ENCODE peak calls at places on chromosomes 12 and 14, in four cellular contexts. Y is HCT116, U is K562, M is GM12878. A is an unnamed sample.

GRCh38 chr14:101477648-101478047 is 83.6 kb upstream of the DIO3 start:
- DNase-seq in Y (no peak), U (no peak), M (no peak), A (no peak)

GRCh38 chr14:74514471-74514932 is 20.9 kb downstream of the ISCA2 start:
- DNase-seq in Y (no peak), U (no peak), M (no peak), A (no peak)

GRCh38 chr12:119791453-119791852 is 85.7 kb downstream of the CIT start:
- DNase-seq in Y (no peak), U (no peak), M (no peak), A (no peak)

GRCh38 chr14:99261916-99262787 is 9.8 kb downstream of the BCL11B start:
- DNase-seq in Y (no peak), U (no peak), M (no peak), A (no peak)

GRCh38 chr14:64995291-64995690 is 8.6 kb downstream of the FNTB start:
- DNase-seq in Y (no peak), U (no peak), M (no peak), A (no peak)

GRCh38 chr14:93049867-93050331 is 65.8 kb downstream of the ITPK1 start:
- DNase-seq in Y (no peak), U (no peak), M (no peak), A (no peak)

GRCh38 chr14:51394804-51395203 is 154.8 kb downstream of the TMX1 start:
- DNase-seq in Y (no peak), U (no peak), M (no peak), A (peak)

GRCh38 chr14:71856199-71856919 is 75.9 kb upstream of the RGS6 start:
- DNase-seq in Y (no peak), U (no peak), M (peak), A (no peak)

GRCh38 chr14:61927015-61927414 is 164.8 kb downstream of the SNAPC1 start:
- DNase-seq in Y (no peak), U (no peak), M (no peak), A (no peak)

GRCh38 chr12:92977326-92977725 is 48.2 kb upstream of the EEA1 start:
- DNase-seq in Y (no peak), U (no peak), M (no peak), A (no peak)

GRCh38 chr12:75409833-75410232 is 18.9 kb downstream of the GLIPR1L2 start:
- DNase-seq in Y (no peak), U (no peak), M (no peak), A (no peak)

GRCh38 chr12:80205960-80206359 is 106.6 kb downstream of the OTOGL start:
- DNase-seq in Y (no peak), U (no peak), M (no peak), A (no peak)

GRCh38 chr12:51020448-51021182 is 5.6 kb downstream of the SLC11A2 start:
- DNase-seq in Y (no peak), U (peak), M (no peak), A (no peak)

GRCh38 chr12:20377750-20378149 is 9.4 kb downstream of the PDE3A start:
- DNase-seq in Y (no peak), U (no peak), M (no peak), A (no peak)

GRCh38 chr12:79848321-79848720 is 86.6 kb downstream of the PPP1R12A start:
- DNase-seq in Y (no peak), U (no peak), M (no peak), A (no peak)

GRCh38 chr14:64465208-64465821 is at the start of gene AKAP5:
- DNase-seq in Y (no peak), U (peak), M (no peak), A (peak)

GRCh38 chr12:110010853-110011835 is 11.9 kb downstream of the ANKRD13A start:
- DNase-seq in Y (no peak), U (no peak), M (peak), A (no peak)
- TF ChIP-seq JUND in Y (no peak), U (no peak), M (no peak), A (no peak)

DNA sequence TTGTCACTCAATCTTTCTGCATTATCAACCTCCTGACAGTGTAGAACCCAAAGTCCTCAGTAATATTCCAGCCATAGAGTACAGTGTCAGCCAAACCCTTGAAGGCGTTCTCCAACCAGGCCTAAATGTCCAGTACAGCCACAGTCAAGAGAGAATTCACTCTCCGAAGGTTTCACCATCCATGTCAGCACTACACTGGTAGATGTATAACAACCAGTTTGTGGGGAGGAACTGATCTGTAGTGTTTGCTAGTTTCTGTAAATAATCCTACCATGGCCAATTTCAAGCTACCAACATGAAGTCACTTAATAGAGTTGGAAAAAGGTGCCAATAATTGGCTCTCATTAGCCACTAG is 456 bp upstream of the MDP1 start:
- DNase-seq in Y (no peak), U (no peak), M (no peak), A (no peak)
- TF ChIP-seq JUND in Y (no peak), U (no peak), M (no peak), A (no peak)

GRCh38 chr14:82636426-82636825 is 1102.8 kb upstream of the SEL1L start:
- DNase-seq in Y (no peak), U (no peak), M (no peak), A (no peak)

GRCh38 chr14:82641050-82641540 is 1107.4 kb upstream of the SEL1L start:
- DNase-seq in Y (no peak), U (no peak), M (no peak), A (no peak)

DNA sequence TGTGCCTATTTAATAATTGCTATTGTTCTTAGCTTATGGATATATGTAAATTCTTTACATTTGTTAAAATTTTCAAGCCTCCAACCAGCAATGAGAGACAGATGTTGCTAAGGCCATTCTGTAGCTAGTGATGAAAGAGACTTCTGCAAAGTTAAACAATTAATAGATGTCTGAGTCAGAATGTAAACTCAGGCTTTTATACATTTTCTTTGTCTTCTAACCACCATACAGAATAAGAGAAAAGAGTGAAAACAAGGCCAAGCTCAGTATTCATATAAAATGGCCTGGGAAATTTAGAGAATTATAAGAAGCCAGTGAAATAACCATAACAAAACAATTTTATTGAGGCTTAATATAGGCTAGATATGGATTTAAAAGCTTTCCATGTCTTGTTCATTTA is 1102.3 kb upstream of the SEL1L start:
- DNase-seq in Y (no peak), U (no peak), M (no peak), A (no peak)
- TF ChIP-seq JUND in Y (no peak), U (no peak), M (no peak), A (no peak)

DNA sequence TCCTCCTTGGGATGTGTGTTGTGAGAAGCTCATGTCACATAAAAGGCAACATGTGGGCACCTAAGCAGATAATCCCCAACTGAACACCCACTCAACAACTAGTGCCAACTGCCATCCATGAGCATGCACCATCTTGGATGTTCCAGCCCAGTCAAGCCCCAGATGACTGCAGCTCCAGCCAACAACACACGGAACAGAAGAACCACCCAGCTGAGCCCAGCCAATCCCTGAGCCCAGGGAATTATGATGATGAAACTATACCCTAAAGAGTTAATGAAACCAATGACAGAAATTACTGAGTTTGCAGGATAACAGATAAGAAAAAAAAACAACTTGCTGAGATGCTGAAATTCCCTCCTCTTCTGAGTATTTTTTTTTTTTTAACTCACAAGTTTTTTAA is 124.7 kb downstream of the KSR2 start:
- DNase-seq in Y (no peak), U (no peak), M (no peak), A (no peak)
- TF ChIP-seq JUND in Y (no peak), U (no peak), M (no peak), A (no peak)

A was measured in T47D.